ENCODE peak calls at places on chromosomes 16 and 17, in six cellular contexts. One of them, this sample, is unnamed.

GRCh38 chr17:28880572-28880945 is 17.0 kb downstream of the FLOT2 start:
- DNase-seq in NCI-H2029: no peak
- DNase-seq in head of caudate nucleus: no peak
- DNase-seq in GM18507: no peak
- DNase-seq in T-cell: no peak
- DNase-seq in colonic mucosa: no peak
- DNase-seq in this sample: no peak

GRCh38 chr17:3959295-3959899 is 4.8 kb downstream of the ATP2A3 start:
- DNase-seq in T-cell: no peak
- DNase-seq in head of caudate nucleus: no peak
- DNase-seq in NCI-H2029: peak
- DNase-seq in colonic mucosa: peak
- DNase-seq in GM18507: no peak
- DNase-seq in this sample: no peak

GRCh38 chr17:68939195-68939594 is 16.0 kb downstream of the ABCA8 start:
- DNase-seq in colonic mucosa: no peak
- DNase-seq in GM18507: no peak
- DNase-seq in head of caudate nucleus: no peak
- DNase-seq in T-cell: no peak
- DNase-seq in NCI-H2029: no peak
- DNase-seq in this sample: no peak

GRCh38 chr16:396605-397004 is 394 bp upstream of the NME4 start:
- DNase-seq in NCI-H2029: no peak
- DNase-seq in T-cell: no peak
- DNase-seq in head of caudate nucleus: no peak
- DNase-seq in colonic mucosa: no peak
- DNase-seq in GM18507: no peak
- DNase-seq in this sample: no peak

GRCh38 chr16:4988647-4989046 is 30.5 kb downstream of the SEC14L5 start:
- DNase-seq in colonic mucosa: no peak
- DNase-seq in NCI-H2029: no peak
- DNase-seq in T-cell: no peak
- DNase-seq in GM18507: no peak
- DNase-seq in head of caudate nucleus: no peak
- DNase-seq in this sample: no peak

GRCh38 chr16:88773812-88774291 is 11.2 kb downstream of the PIEZO1 start:
- DNase-seq in T-cell: no peak
- DNase-seq in head of caudate nucleus: no peak
- DNase-seq in NCI-H2029: no peak
- DNase-seq in colonic mucosa: peak
- DNase-seq in GM18507: no peak
- DNase-seq in this sample: no peak

GRCh38 chr16:19804538-19805323 is 79.9 kb downstream of the GPRC5B start:
- DNase-seq in NCI-H2029: peak
- DNase-seq in GM18507: no peak
- DNase-seq in head of caudate nucleus: no peak
- DNase-seq in colonic mucosa: peak
- DNase-seq in T-cell: peak
- DNase-seq in this sample: no peak

GRCh38 chr17:31678431-31678830 is 180.6 kb downstream of the COPRS start:
- DNase-seq in head of caudate nucleus: no peak
- DNase-seq in colonic mucosa: no peak
- DNase-seq in T-cell: no peak
- DNase-seq in NCI-H2029: no peak
- DNase-seq in GM18507: no peak
- DNase-seq in this sample: no peak

GRCh38 chr17:67047382-67047781 is 3.0 kb downstream of the CACNG1 start:
- DNase-seq in GM18507: no peak
- DNase-seq in T-cell: no peak
- DNase-seq in colonic mucosa: no peak
- DNase-seq in head of caudate nucleus: no peak
- DNase-seq in NCI-H2029: no peak
- DNase-seq in this sample: no peak

GRCh38 chr17:57296231-57296630 is 39.9 kb downstream of the MSI2 start:
- DNase-seq in GM18507: no peak
- DNase-seq in NCI-H2029: peak
- DNase-seq in head of caudate nucleus: no peak
- DNase-seq in T-cell: no peak
- DNase-seq in colonic mucosa: no peak
- DNase-seq in this sample: no peak

GRCh38 chr17:151886-152859 is 14.8 kb downstream of the SCGB1C2 start:
- DNase-seq in NCI-H2029: no peak
- DNase-seq in colonic mucosa: no peak
- DNase-seq in head of caudate nucleus: no peak
- DNase-seq in GM18507: no peak
- DNase-seq in T-cell: no peak
- DNase-seq in this sample: no peak

GRCh38 chr17:50187741-50188520 is 13.5 kb downstream of the COL1A1 start:
- DNase-seq in NCI-H2029: no peak
- DNase-seq in GM18507: no peak
- DNase-seq in head of caudate nucleus: no peak
- DNase-seq in colonic mucosa: no peak
- DNase-seq in T-cell: no peak
- DNase-seq in this sample: no peak

GRCh38 chr17:32253117-32253611 is 12.5 kb upstream of the RHBDL3 start:
- DNase-seq in GM18507: peak
- DNase-seq in T-cell: peak
- DNase-seq in head of caudate nucleus: peak
- DNase-seq in colonic mucosa: peak
- DNase-seq in NCI-H2029: peak
- DNase-seq in this sample: peak

GRCh38 chr17:49952912-49953497 is 16.0 kb upstream of the DLX4 start:
- DNase-seq in colonic mucosa: no peak
- DNase-seq in head of caudate nucleus: no peak
- DNase-seq in NCI-H2029: no peak
- DNase-seq in GM18507: no peak
- DNase-seq in T-cell: no peak
- DNase-seq in this sample: no peak

GRCh38 chr16:534856-535445 is 7.4 kb downstream of the CAPN15 start:
- DNase-seq in GM18507: no peak
- DNase-seq in colonic mucosa: no peak
- DNase-seq in head of caudate nucleus: no peak
- DNase-seq in NCI-H2029: no peak
- DNase-seq in T-cell: no peak
- DNase-seq in this sample: no peak

GRCh38 chr17:12664252-12664651 is 1.4 kb upstream of the MYOCD start:
- DNase-seq in GM18507: no peak
- DNase-seq in colonic mucosa: no peak
- DNase-seq in head of caudate nucleus: no peak
- DNase-seq in NCI-H2029: no peak
- DNase-seq in T-cell: no peak
- DNase-seq in this sample: no peak

GRCh38 chr17:51948128-51948527 is 210.4 kb downstream of the CA10 start:
- DNase-seq in T-cell: no peak
- DNase-seq in colonic mucosa: peak
- DNase-seq in GM18507: no peak
- DNase-seq in NCI-H2029: peak
- DNase-seq in head of caudate nucleus: no peak
- DNase-seq in this sample: no peak

GRCh38 chr17:1871743-1872142 is 41.9 kb downstream of the RPA1 start:
- DNase-seq in colonic mucosa: no peak
- DNase-seq in GM18507: no peak
- DNase-seq in T-cell: peak
- DNase-seq in NCI-H2029: no peak
- DNase-seq in head of caudate nucleus: no peak
- DNase-seq in this sample: no peak

GRCh38 chr16:85628651-85629050 is 15.5 kb downstream of the GSE1 start:
- DNase-seq in T-cell: no peak
- DNase-seq in GM18507: no peak
- DNase-seq in colonic mucosa: no peak
- DNase-seq in NCI-H2029: no peak
- DNase-seq in head of caudate nucleus: no peak
- DNase-seq in this sample: no peak

GRCh38 chr17:27489045-27489715 is 32.9 kb downstream of the KSR1 start:
- DNase-seq in GM18507: no peak
- DNase-seq in NCI-H2029: no peak
- DNase-seq in colonic mucosa: peak
- DNase-seq in T-cell: no peak
- DNase-seq in head of caudate nucleus: peak
- DNase-seq in this sample: no peak

GRCh38 chr16:76389126-76389525 is 111.9 kb downstream of the CNTNAP4 start:
- DNase-seq in GM18507: no peak
- DNase-seq in colonic mucosa: no peak
- DNase-seq in head of caudate nucleus: no peak
- DNase-seq in NCI-H2029: no peak
- DNase-seq in T-cell: no peak
- DNase-seq in this sample: no peak

GRCh38 chr17:82327289-82327688 is 6.3 kb downstream of the SECTM1 start:
- DNase-seq in GM18507: no peak
- DNase-seq in T-cell: no peak
- DNase-seq in colonic mucosa: no peak
- DNase-seq in NCI-H2029: no peak
- DNase-seq in head of caudate nucleus: no peak
- DNase-seq in this sample: no peak

GRCh38 chr16:13109171-13109570 is 207.8 kb downstream of the SHISA9 start:
- DNase-seq in T-cell: no peak
- DNase-seq in colonic mucosa: no peak
- DNase-seq in NCI-H2029: no peak
- DNase-seq in GM18507: no peak
- DNase-seq in head of caudate nucleus: no peak
- DNase-seq in this sample: no peak

GRCh38 chr16:89495121-89495520 is 4.8 kb upstream of the ANKRD11 start:
- DNase-seq in head of caudate nucleus: no peak
- DNase-seq in GM18507: no peak
- DNase-seq in colonic mucosa: no peak
- DNase-seq in T-cell: no peak
- DNase-seq in NCI-H2029: no peak
- DNase-seq in this sample: no peak

GRCh38 chr16:72400257-72401078 is 228.5 kb upstream of the PMFBP1 start:
- DNase-seq in GM18507: peak
- DNase-seq in head of caudate nucleus: peak
- DNase-seq in NCI-H2029: peak
- DNase-seq in T-cell: no peak
- DNase-seq in colonic mucosa: peak
- DNase-seq in this sample: peak

GRCh38 chr17:51244041-51244440 is 15.8 kb downstream of the MBTD1 start:
- DNase-seq in head of caudate nucleus: no peak
- DNase-seq in T-cell: no peak
- DNase-seq in colonic mucosa: no peak
- DNase-seq in NCI-H2029: no peak
- DNase-seq in GM18507: no peak
- DNase-seq in this sample: no peak

GRCh38 chr17:80855968-80856862 is 135.4 kb upstream of the CHMP6 start:
- DNase-seq in GM18507: peak
- DNase-seq in head of caudate nucleus: no peak
- DNase-seq in T-cell: peak
- DNase-seq in colonic mucosa: no peak
- DNase-seq in NCI-H2029: no peak
- DNase-seq in this sample: no peak

GRCh38 chr16:80507538-80507937 is 33.3 kb upstream of the DYNLRB2 start:
- DNase-seq in T-cell: no peak
- DNase-seq in NCI-H2029: no peak
- DNase-seq in GM18507: no peak
- DNase-seq in head of caudate nucleus: no peak
- DNase-seq in colonic mucosa: no peak
- DNase-seq in this sample: no peak

GRCh38 chr17:45063198-45063597 is 2.1 kb downstream of the NMT1 start:
- DNase-seq in NCI-H2029: no peak
- DNase-seq in head of caudate nucleus: no peak
- DNase-seq in colonic mucosa: no peak
- DNase-seq in GM18507: no peak
- DNase-seq in T-cell: no peak
- DNase-seq in this sample: no peak

GRCh38 chr17:67280279-67280678 is 35.3 kb upstream of the HELZ start:
- DNase-seq in NCI-H2029: peak
- DNase-seq in T-cell: no peak
- DNase-seq in GM18507: no peak
- DNase-seq in head of caudate nucleus: no peak
- DNase-seq in colonic mucosa: no peak
- DNase-seq in this sample: no peak

GRCh38 chr16:85567101-85567866 is 45.8 kb upstream of the GSE1 start:
- DNase-seq in T-cell: no peak
- DNase-seq in head of caudate nucleus: no peak
- DNase-seq in NCI-H2029: no peak
- DNase-seq in colonic mucosa: peak
- DNase-seq in GM18507: no peak
- DNase-seq in this sample: no peak

GRCh38 chr17:16911141-16911937 is 60.6 kb downstream of the TNFRSF13B start:
- DNase-seq in colonic mucosa: peak
- DNase-seq in head of caudate nucleus: peak
- DNase-seq in NCI-H2029: no peak
- DNase-seq in T-cell: no peak
- DNase-seq in GM18507: no peak
- DNase-seq in this sample: peak